ENCODE peak calls at places on chromosome 11, in five cellular contexts. I is HCT116; Y is choroid plexus epithelial cell; V is CD4-positive, alpha-beta T cell; N is CD8-positive, alpha-beta T cell. A is an unnamed sample.

GRCh38 chr11:12757416-12757815 is 83.2 kb downstream of the TEAD1 start:
- DNase-seq in V (no peak), I (no peak), N (no peak), Y (no peak), A (no peak)

GRCh38 chr11:10701982-10702381 is 8.4 kb upstream of the IRAG1 start:
- DNase-seq in V (no peak), I (no peak), N (no peak), Y (no peak), A (no peak)

GRCh38 chr11:130476922-130477491 is 28.6 kb downstream of the ADAMTS15 start:
- DNase-seq in I (no peak), N (peak), Y (no peak), V (no peak), A (no peak)

GRCh38 chr11:114915871-114916270 is 237.5 kb downstream of the NXPE2 start:
- DNase-seq in V (no peak), Y (no peak), I (no peak), N (no peak), A (no peak)

GRCh38 chr11:59429924-59430516 is 3.8 kb upstream of the OR5A2 start:
- DNase-seq in N (no peak), I (peak), Y (peak), V (no peak), A (peak)

GRCh38 chr11:86099727-86100320 is 30.9 kb upstream of the PICALM start:
- DNase-seq in V (no peak), Y (peak), I (no peak), N (no peak), A (no peak)

GRCh38 chr11:122101625-122102291 is 14.3 kb downstream of the BLID start:
- DNase-seq in V (no peak), N (no peak), I (no peak), Y (peak), A (peak)

GRCh38 chr11:110153474-110153873 is 60.3 kb downstream of the ZC3H12C start:
- DNase-seq in Y (no peak), V (no peak), N (no peak), I (no peak), A (no peak)

GRCh38 chr11:66316849-66317251 is at the start of gene CD248:
- DNase-seq in I (no peak), N (no peak), V (no peak), Y (peak), A (no peak)

GRCh38 chr11:75342966-75343870 is 8.2 kb downstream of the ARRB1 start:
- DNase-seq in N (no peak), V (no peak), I (no peak), Y (no peak), A (no peak)

GRCh38 chr11:13765886-13766285 is 97.4 kb downstream of the FAR1 start:
- DNase-seq in I (no peak), Y (no peak), N (no peak), V (no peak), A (no peak)

DNA sequence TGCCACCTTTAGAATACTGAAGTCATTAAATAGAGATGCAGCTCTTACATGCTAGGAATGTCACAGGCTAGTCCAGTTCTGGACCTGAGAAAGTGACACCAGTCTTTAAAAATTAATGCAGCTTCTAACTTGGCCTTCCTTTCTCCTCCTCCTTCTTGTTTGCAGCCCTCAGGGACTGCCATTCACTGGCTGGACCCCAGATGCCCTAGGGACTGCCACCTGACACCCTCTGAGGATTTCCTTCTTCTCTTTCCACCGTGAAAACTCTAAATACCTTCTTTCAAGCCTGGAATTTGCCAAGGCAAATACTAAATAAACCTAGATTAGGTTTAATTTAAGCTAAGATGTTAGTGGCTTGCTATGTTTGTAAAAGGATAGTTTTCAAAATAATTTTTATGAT is 78.4 kb downstream of the MUC15 start:
- DNase-seq in Y (no peak), I (no peak), V (no peak), N (no peak), A (no peak)
- TF ChIP-seq CTCF in Y (no peak), I (no peak), V (no peak), N (no peak), A (no peak)

DNA sequence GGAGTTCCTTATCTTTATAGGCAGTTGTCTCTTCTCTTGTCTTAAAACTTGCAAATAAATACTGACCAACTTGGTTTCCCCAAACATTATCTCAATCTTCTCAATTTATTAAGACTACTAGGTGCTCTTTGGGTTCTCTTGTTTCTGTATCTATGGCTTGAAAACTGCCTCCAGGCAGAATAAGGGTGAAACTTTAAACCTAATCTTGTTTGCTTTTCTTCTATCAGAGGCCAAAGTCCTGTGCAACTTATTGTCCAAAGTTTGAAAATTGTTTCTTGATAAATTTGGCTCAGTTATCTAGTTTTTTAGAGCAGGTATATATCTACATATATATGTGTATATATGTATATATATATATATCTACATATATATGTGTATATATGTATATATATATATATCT is 110.1 kb upstream of the ANO5 start:
- DNase-seq in N (no peak), V (no peak), Y (no peak), I (no peak), A (no peak)
- TF ChIP-seq CTCF in N (no peak), V (no peak), Y (no peak), I (no peak), A (no peak)

DNA sequence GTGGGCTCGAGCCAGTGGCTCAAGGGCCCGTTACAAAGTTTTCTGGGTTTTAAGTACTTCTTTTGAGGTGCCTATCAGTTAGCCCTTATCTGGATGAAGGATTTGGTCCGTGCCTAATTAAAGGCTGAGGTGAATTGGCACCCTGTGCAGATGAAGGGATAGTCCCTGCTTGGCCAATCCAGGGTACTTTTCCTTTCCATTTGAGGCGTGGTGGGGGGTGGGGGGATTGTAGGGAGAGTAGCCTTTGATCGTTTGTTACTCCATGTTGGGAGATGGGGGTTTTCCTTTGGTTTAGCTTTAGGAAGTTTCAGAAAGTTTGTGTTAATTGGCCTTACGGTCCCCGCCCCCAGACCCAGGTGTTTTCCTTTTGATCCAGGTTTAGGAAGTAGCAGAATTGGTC is 170.8 kb downstream of the DDX10 start:
- DNase-seq in N (no peak), I (no peak), Y (no peak), V (no peak), A (no peak)
- TF ChIP-seq CTCF in N (no peak), I (no peak), Y (no peak), V (no peak), A (no peak)

GRCh38 chr11:128300785-128301184 is 286.6 kb downstream of the ETS1 start:
- DNase-seq in N (no peak), I (no peak), Y (no peak), V (no peak), A (no peak)

GRCh38 chr11:128305588-128305987 is 281.8 kb downstream of the ETS1 start:
- DNase-seq in N (no peak), V (no peak), I (no peak), Y (no peak), A (no peak)

GRCh38 chr11:128303383-128303782 is 284.0 kb downstream of the ETS1 start:
- DNase-seq in I (no peak), V (no peak), Y (no peak), N (no peak), A (no peak)

GRCh38 chr11:128304666-128305485 is 282.5 kb downstream of the ETS1 start:
- DNase-seq in I (no peak), N (no peak), V (no peak), Y (no peak), A (no peak)

DNA sequence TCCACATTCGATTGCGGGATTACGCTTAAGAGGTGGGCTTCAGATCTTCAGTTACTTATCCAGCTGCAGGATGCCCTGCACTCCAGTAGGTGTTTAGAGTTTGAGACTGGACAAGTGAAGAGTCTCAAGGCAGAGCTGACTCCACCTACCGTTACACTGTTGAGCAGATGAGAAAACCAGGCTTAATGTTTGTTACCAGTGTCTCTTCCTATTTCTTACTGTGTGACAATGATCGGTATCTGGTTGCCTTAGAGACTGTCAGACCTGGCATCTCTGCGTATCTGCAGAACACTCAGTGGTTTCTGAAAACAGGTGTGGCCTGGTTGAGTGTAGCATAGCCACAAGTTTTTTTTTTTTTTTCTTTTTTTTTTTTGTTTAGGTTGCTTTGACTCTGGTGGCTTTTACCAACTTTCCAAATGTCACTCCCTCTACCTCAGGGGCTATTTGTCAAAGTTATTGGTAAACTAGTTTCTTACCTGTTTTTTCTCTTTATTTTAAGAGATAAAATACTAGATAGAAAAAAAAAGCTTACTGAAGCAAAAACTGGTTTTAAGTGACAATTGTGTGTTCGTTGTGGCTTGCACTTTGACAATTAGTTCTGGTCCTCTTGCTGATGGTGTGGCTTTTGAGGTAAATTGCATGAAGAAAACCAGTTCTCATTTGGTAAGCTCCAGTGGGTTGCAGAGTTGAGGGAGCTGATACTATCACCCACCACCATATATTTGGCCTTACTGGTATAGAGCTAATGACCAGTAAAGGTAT is 284.8 kb downstream of the ETS1 start:
- DNase-seq in V (peak), N (peak), Y (no peak), I (no peak), A (no peak)
- TF ChIP-seq CTCF in V (peak), N (no peak), Y (no peak), I (no peak), A (no peak)

GRCh38 chr11:5992604-5993251 is 5.9 kb upstream of the OR52L1 start:
- DNase-seq in Y (peak), V (no peak), I (peak), N (no peak), A (no peak)
- TF ChIP-seq CTCF in Y (peak), V (no peak), I (peak), N (no peak), A (peak)

GRCh38 chr11:64644348-64645242 is 53.6 kb downstream of the SLC22A12 start:
- DNase-seq in I (no peak), N (no peak), Y (no peak), V (no peak), A (no peak)
- TF ChIP-seq CTCF in I (no peak), N (no peak), Y (peak), V (no peak), A (peak)

GRCh38 chr11:57324154-57324885 is 432 bp downstream of the TNKS1BP1 start:
- DNase-seq in Y (peak), N (no peak), I (no peak), V (no peak), A (peak)

GRCh38 chr11:57321388-57321995 is 3.3 kb downstream of the TNKS1BP1 start:
- DNase-seq in N (no peak), I (no peak), Y (no peak), V (no peak), A (no peak)

GRCh38 chr11:57321996-57322880 is 2.5 kb downstream of the TNKS1BP1 start:
- DNase-seq in N (no peak), I (peak), Y (peak), V (no peak), A (no peak)

GRCh38 chr11:57323503-57324153 is 1.1 kb downstream of the TNKS1BP1 start:
- DNase-seq in V (no peak), I (no peak), Y (peak), N (no peak), A (no peak)

GRCh38 chr11:57322881-57323467 is 1.8 kb downstream of the TNKS1BP1 start:
- DNase-seq in I (no peak), Y (no peak), N (no peak), V (no peak), A (no peak)
- TF ChIP-seq CTCF in I (no peak), Y (peak), N (no peak), V (no peak), A (no peak)

GRCh38 chr11:116646191-116646590 is 126.6 kb downstream of the BUD13 start:
- DNase-seq in N (peak), V (no peak), Y (no peak), I (no peak), A (no peak)

GRCh38 chr11:116647305-116648080 is 125.3 kb downstream of the BUD13 start:
- DNase-seq in I (no peak), V (no peak), N (peak), Y (no peak), A (no peak)

GRCh38 chr11:116650052-116650451 is 122.7 kb downstream of the BUD13 start:
- DNase-seq in Y (no peak), V (no peak), N (peak), I (no peak), A (no peak)

GRCh38 chr11:116649268-116649667 is 123.5 kb downstream of the BUD13 start:
- DNase-seq in I (no peak), Y (no peak), V (no peak), N (peak), A (no peak)

DNA sequence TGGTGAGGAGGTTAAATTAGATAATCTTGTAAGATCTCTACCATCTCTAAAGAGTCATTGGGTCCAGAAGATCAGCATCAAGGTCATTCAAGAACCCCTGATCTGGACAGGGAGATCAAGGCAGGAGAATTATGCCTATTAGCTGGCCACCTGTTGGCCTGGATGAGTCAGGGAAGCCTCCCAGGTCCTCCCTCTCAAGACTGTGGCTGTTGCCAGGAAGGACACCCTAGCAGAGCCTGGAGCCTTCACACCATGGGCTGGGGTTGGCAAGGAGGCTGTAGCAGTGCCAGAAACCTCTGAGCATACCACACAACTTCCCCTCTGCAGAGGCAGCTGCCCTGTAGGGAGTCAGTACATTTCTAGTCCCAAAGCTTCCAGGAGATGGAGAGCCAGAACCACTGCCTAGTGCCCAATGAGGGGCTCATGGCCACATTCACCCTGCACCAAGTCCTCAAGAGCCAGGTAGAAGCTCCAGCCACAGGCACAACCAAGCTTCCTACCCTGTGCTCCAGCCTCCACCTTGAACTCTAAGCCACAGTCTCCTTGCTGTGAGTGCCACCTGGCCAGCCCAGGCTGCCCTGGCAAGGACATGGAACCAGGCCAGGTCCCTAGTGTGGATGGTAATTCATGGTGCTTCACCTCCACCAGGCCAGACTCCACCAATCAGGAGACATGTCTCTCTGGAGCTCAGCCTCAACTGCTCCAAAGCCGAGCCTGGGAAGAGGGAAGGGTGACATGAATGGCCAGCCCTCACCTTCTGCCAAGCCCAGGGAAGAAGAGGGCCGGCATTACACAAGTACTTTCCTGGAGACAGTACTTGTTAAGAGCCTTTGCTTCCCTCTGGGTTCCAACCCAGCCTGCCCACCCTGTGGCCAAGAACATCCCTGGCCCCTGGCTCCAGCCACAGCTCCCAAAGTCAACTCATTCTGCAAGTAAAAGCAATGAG is 124.3 kb downstream of the BUD13 start:
- DNase-seq in N (peak), V (no peak), Y (no peak), I (no peak), A (no peak)
- TF ChIP-seq CTCF in N (no peak), V (no peak), Y (no peak), I (no peak), A (no peak)